ENCODE peak calls at places on chromosome 3, in four cellular contexts. E, C, W and A are unnamed samples.
A peak's percentile ranks its signal among the peaks of the same experiment; 100 is the strongest.

GRCh38 chr3:66469220-66469640 is 31.6 kb downstream of the LRIG1 start:
- DNase-seq in C (peak; percentile 59), W (no peak), E (no peak), A (no peak)

GRCh38 chr3:10185804-10186762 is 21.4 kb downstream of the IRAK2 start:
- DNase-seq in W (no peak), E (no peak), C (no peak), A (no peak)

GRCh38 chr3:86175593-86175992 is 815.4 kb downstream of the VGLL3 start:
- DNase-seq in W (no peak), E (no peak), C (no peak), A (peak; percentile 22)

GRCh38 chr3:108106449-108106848 is 15.6 kb upstream of the CD47 start:
- DNase-seq in E (no peak), C (no peak), W (no peak), A (no peak)

GRCh38 chr3:31653464-31653863 is 120.7 kb downstream of the STT3B start:
- DNase-seq in C (no peak), W (no peak), E (peak; percentile 50), A (no peak)

GRCh38 chr3:132773071-132773619 is 50.9 kb upstream of the NPHP3 start:
- DNase-seq in W (no peak), C (no peak), E (no peak), A (no peak)

GRCh38 chr3:33042668-33043067 is 54.3 kb downstream of the GLB1 start:
- DNase-seq in C (no peak), E (no peak), W (no peak), A (no peak)

GRCh38 chr3:64414043-64414442 is 188.8 kb upstream of the PRICKLE2 start:
- DNase-seq in E (no peak), W (no peak), C (peak; percentile 9), A (no peak)

GRCh38 chr3:68088216-68088615 is 433.8 kb upstream of the SUCLG2 start:
- DNase-seq in W (no peak), E (no peak), C (no peak), A (no peak)

GRCh38 chr3:38127611-38128302 is 9.2 kb downstream of the ACAA1 start:
- DNase-seq in C (no peak), W (no peak), E (no peak), A (no peak)

GRCh38 chr3:150958694-150959093 is 13.8 kb downstream of the CLRN1 start:
- DNase-seq in E (no peak), C (no peak), W (no peak), A (no peak)

GRCh38 chr3:71208273-71209095 is 375.0 kb downstream of the FOXP1 start:
- DNase-seq in W (peak; percentile 55), E (peak; percentile 98), C (no peak), A (no peak)

GRCh38 chr3:133472889-133473288 is 73.0 kb downstream of the BFSP2 start:
- DNase-seq in C (no peak), W (no peak), E (no peak), A (no peak)

GRCh38 chr3:188948658-188949400 is 222.9 kb upstream of the TPRG1 start:
- DNase-seq in E (peak; percentile 48), W (no peak), C (no peak), A (no peak)

GRCh38 chr3:152910966-152911365 is 76.0 kb downstream of the P2RY1 start:
- DNase-seq in E (no peak), W (no peak), C (no peak), A (no peak)

GRCh38 chr3:54698059-54698458 is 229.8 kb downstream of the LRTM1 start:
- DNase-seq in E (peak; percentile 19), W (no peak), C (no peak), A (no peak)

GRCh38 chr3:46558184-46559029 is 7.7 kb downstream of the LRRC2 start:
- DNase-seq in E (peak; percentile 93), C (peak; percentile 75), W (peak; percentile 97), A (peak; percentile 76)

GRCh38 chr3:96966181-96966929 is 152.0 kb downstream of the EPHA6 start:
- DNase-seq in C (no peak), E (no peak), W (no peak), A (no peak)

GRCh38 chr3:157662171-157662570 is 159.0 kb upstream of the VEPH1 start:
- DNase-seq in E (no peak), C (no peak), W (no peak), A (no peak)

GRCh38 chr3:192917258-192917507 is 473 bp downstream of the MB21D2 start:
- DNase-seq in E (no peak), W (no peak), C (no peak), A (no peak)

GRCh38 chr3:5504135-5504534 is 316.6 kb downstream of the EDEM1 start:
- DNase-seq in E (no peak), W (no peak), C (no peak), A (no peak)

GRCh38 chr3:177529716-177530335 is 332.5 kb upstream of the TBL1XR1 start:
- DNase-seq in W (no peak), E (no peak), C (no peak), A (no peak)

GRCh38 chr3:180417241-180417640 is 184.7 kb upstream of the TTC14 start:
- DNase-seq in W (no peak), C (no peak), E (no peak), A (no peak)

GRCh38 chr3:185659942-185660921 is 74.1 kb downstream of the SENP2 start:
- DNase-seq in E (peak; percentile 72), W (peak; percentile 82), C (peak; percentile 8), A (peak; percentile 88)

GRCh38 chr3:43180027-43180426 is 74.1 kb upstream of the POMGNT2 start:
- DNase-seq in C (peak; percentile 26), W (no peak), E (peak; percentile 73), A (no peak)

GRCh38 chr3:43185256-43185655 is 79.4 kb upstream of the POMGNT2 start:
- DNase-seq in C (no peak), W (no peak), E (no peak), A (no peak)

GRCh38 chr3:43185656-43186375 is 79.9 kb upstream of the POMGNT2 start:
- DNase-seq in C (no peak), W (no peak), E (no peak), A (no peak)

GRCh38 chr3:43181202-43181910 is 75.5 kb upstream of the POMGNT2 start:
- DNase-seq in E (no peak), W (no peak), C (peak; percentile 37), A (no peak)

GRCh38 chr3:43183456-43183855 is 77.6 kb upstream of the POMGNT2 start:
- DNase-seq in C (no peak), E (no peak), W (no peak), A (no peak)
- TF ChIP-seq ATF3 in C (no peak), E (no peak), W (no peak), A (no peak)

DNA sequence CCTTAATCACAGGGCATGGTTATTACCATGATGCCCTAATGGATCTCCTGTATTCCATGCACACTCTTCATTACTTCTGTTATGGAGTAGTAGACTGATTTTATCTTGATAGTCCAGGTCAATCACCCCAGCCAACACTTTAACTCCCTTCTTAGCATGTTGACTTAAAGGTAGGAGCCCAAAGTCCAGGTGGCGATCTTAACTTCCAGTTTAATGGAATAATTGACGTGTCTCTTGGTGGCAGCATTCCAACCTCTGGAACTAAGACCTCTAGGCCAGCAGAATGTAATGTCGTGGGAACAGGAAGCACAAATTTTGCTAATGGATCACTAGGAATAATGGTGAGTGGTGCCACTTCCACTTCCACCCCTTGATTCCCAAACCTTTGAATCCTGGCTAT is 687.2 kb upstream of the SGO1 start:
- DNase-seq in C (no peak), E (no peak), W (no peak), A (no peak)
- TF ChIP-seq ESRRA in C (no peak), E (no peak), W (no peak), A (no peak)

GRCh38 chr3:105214575-105214974 is 152.1 kb upstream of the ALCAM start:
- DNase-seq in C (no peak), E (no peak), W (no peak), A (no peak)
- TF ChIP-seq ATF3 in C (no peak), E (no peak), W (no peak), A (no peak)

GRCh38 chr3:127475364-127475763 is 115.2 kb downstream of the TPRA1 start:
- DNase-seq in C (no peak), W (no peak), E (no peak), A (no peak)
- TF ChIP-seq ESRRA in C (no peak), W (no peak), E (no peak), A (no peak)

GRCh38 chr3:105729662-105730061 is 139.2 kb downstream of the CBLB start:
- DNase-seq in E (no peak), C (no peak), W (no peak), A (no peak)
- TF ChIP-seq ATF3 in E (no peak), C (no peak), W (no peak), A (no peak)

GRCh38 chr3:27907929-27908328 is 185.8 kb upstream of the EOMES start:
- DNase-seq in C (no peak), W (no peak), E (no peak), A (no peak)
- TF ChIP-seq ESRRA in C (no peak), W (no peak), E (no peak), A (no peak)

DNA sequence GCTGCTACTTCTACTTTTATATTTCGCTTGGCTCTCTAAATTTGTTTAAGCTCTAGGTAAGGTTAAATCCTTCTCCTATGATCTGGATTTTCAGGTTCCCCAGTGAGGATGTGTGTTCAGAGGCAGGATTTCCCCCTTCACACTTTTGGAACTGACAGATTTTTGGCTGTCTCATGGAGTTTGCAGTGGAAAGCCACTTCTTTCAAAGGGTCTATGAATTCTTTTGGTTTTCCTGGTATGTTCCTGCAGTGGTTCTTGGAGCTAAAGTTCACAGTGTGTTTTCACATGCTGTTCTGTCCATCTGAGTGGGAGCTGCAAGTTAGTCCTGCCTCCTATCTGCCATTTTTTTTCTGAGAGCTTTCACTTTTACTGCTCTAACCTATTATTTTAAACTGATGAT is 21.6 kb upstream of the TIGIT start:
- DNase-seq in W (no peak), C (no peak), E (no peak), A (no peak)
- TF ChIP-seq ATF3 in W (no peak), C (no peak), E (no peak), A (no peak)

GRCh38 chr3:74149466-74149865 is 465.0 kb downstream of the CNTN3 start:
- DNase-seq in W (no peak), C (no peak), E (no peak), A (no peak)
- TF ChIP-seq ESRRA in W (no peak), C (no peak), E (no peak), A (no peak)